ENCODE peak calls at places on chromosomes 16 and 17, in four cellular contexts. D is effector CD4-positive, alpha-beta T cell; F is mucosa of descending colon; K is Peyer's patch. C is an unnamed sample.

GRCh38 chr17:75130059-75130631 is 1.4 kb downstream of the NT5C start:
- DNase-seq in D (no peak), F (peak; percentile 62), K (no peak), C (no peak)

GRCh38 chr16:85437161-85438052 is 175.7 kb upstream of the GSE1 start:
- DNase-seq in D (no peak), F (peak; percentile 92), K (peak; percentile 81), C (peak; percentile 59)

GRCh38 chr17:83058478-83059167 is 20.8 kb upstream of the METRNL start:
- DNase-seq in D (no peak), F (no peak), K (peak; percentile 37), C (no peak)

GRCh38 chr17:44767493-44767892 is 8.7 kb downstream of the ADAM11 start:
- DNase-seq in D (no peak), F (no peak), K (no peak), C (no peak)

GRCh38 chr16:17476414-17477259 is 5.9 kb upstream of the XYLT1 start:
- DNase-seq in D (no peak), F (peak; percentile 61), K (peak; percentile 84), C (peak; percentile 81)

GRCh38 chr16:50578147-50578546 is 30.0 kb downstream of the NKD1 start:
- DNase-seq in D (no peak), F (no peak), K (no peak), C (no peak)

GRCh38 chr16:8342276-8342675 is 248.0 kb downstream of the TMEM114 start:
- DNase-seq in D (no peak), F (no peak), K (no peak), C (no peak)

GRCh38 chr17:4357030-4357635 is 9.3 kb downstream of the UBE2G1 start:
- DNase-seq in D (no peak), F (no peak), K (no peak), C (no peak)

GRCh38 chr16:84047206-84047605 is 4.6 kb upstream of the SLC38A8 start:
- DNase-seq in D (no peak), F (peak; percentile 9), K (no peak), C (no peak)